ENCODE peak calls at places on chromosomes 11 and 22, in ten cellular contexts. K is NCI-H510A treated with DMSO at 0.1 percent for 48 hours; T is HFF-Myc; G is stimulated activated naive CD4-positive, alpha-beta T cell; Y is HL-60; U is Kasumi-1; L is NCI-H2081; F is substantia nigra; O is NCI-H2227 treated with DMSO at 0.1 percent for 48 hours; P is tibial nerve. W is an unnamed sample.

GRCh38 chr11:65814131-65814959 is 19.4 kb upstream of the SNX32 start:
- DNase-seq in K (no peak), T (no peak), G (no peak), Y (no peak), U (no peak), L (no peak), F (no peak), O (no peak), P (no peak), W (peak)

GRCh38 chr11:68523743-68524142 is 63.2 kb downstream of the PPP6R3 start:
- DNase-seq in K (no peak), T (no peak), G (no peak), Y (no peak), U (no peak), L (no peak), F (no peak), O (no peak), P (no peak), W (no peak)

GRCh38 chr11:78063440-78064181 is at the start of gene THRSP:
- DNase-seq in K (no peak), T (no peak), G (no peak), Y (no peak), U (no peak), L (no peak), F (no peak), O (no peak), P (no peak), W (no peak)

GRCh38 chr22:37206118-37206840 is 6.0 kb downstream of the SSTR3 start:
- DNase-seq in K (no peak), T (no peak), G (no peak), Y (no peak), U (no peak), L (no peak), F (no peak), O (no peak), P (no peak), W (no peak)

GRCh38 chr11:105456950-105457349 is 152.9 kb upstream of the GRIA4 start:
- DNase-seq in K (no peak), T (no peak), G (no peak), Y (no peak), U (no peak), L (no peak), F (no peak), O (no peak), P (no peak), W (peak)

GRCh38 chr22:19848298-19849224 is 6.1 kb downstream of the GNB1L start:
- DNase-seq in K (peak), T (no peak), G (no peak), Y (no peak), U (no peak), L (no peak), F (no peak), O (no peak), P (no peak), W (no peak)

GRCh38 chr11:15038963-15039362 is 34.4 kb upstream of the CALCB start:
- DNase-seq in K (no peak), T (no peak), G (no peak), Y (no peak), U (peak), L (no peak), F (no peak), O (no peak), P (no peak), W (peak)

GRCh38 chr11:45859661-45860140 is 12.4 kb downstream of the CRY2 start:
- DNase-seq in K (no peak), T (peak), G (no peak), Y (no peak), U (no peak), L (peak), F (peak), O (peak), P (peak), W (no peak)

GRCh38 chr11:876550-876949 is 33.9 kb downstream of the TSPAN4 start:
- DNase-seq in K (no peak), T (no peak), G (no peak), Y (no peak), U (no peak), L (peak), F (no peak), O (no peak), P (no peak), W (no peak)

GRCh38 chr11:11973361-11973800 is 35.0 kb downstream of the DKK3 start:
- DNase-seq in K (no peak), T (no peak), G (no peak), Y (no peak), U (no peak), L (no peak), F (peak), O (no peak), P (peak), W (no peak)

GRCh38 chr11:12706531-12707499 is 32.6 kb downstream of the TEAD1 start:
- DNase-seq in K (peak), T (no peak), G (no peak), Y (no peak), U (no peak), L (peak), F (no peak), O (peak), P (no peak), W (no peak)

GRCh38 chr22:41589260-41589600 is 410 bp downstream of the PMM1 start:
- DNase-seq in K (no peak), T (no peak), G (no peak), Y (peak), U (no peak), L (no peak), F (no peak), O (no peak), P (no peak), W (peak)

GRCh38 chr11:9972917-9973504 is 309.1 kb downstream of the SWAP70 start:
- DNase-seq in K (peak), T (peak), G (peak), Y (peak), U (peak), L (peak), F (no peak), O (peak), P (no peak), W (peak)

W was measured in Karpas-422.